ENCODE peak calls at places on chromosomes 16 and 17, in six cellular contexts. V, H, I, S, D and W are unnamed samples.
A peak's percentile ranks its signal among the peaks of the same experiment; 100 is the strongest.

GRCh38 chr17:66215529-66215911 is 13.7 kb downstream of the APOH start:
- DNase-seq in V (no peak), H (no peak), I (no peak), S (no peak), D (no peak), W (no peak)

GRCh38 chr17:14211778-14212177 is 24.9 kb downstream of the CDRT15 start:
- DNase-seq in V (peak; percentile 48), H (no peak), I (no peak), S (no peak), D (no peak), W (peak; percentile 72)

GRCh38 chr16:84989791-84990620 is 21.3 kb downstream of the ZDHHC7 start:
- DNase-seq in V (peak; percentile 33), H (no peak), I (no peak), S (no peak), D (no peak), W (no peak)

GRCh38 chr16:58999751-59000150 is 265.6 kb upstream of the GOT2 start:
- DNase-seq in V (no peak), H (no peak), I (no peak), S (no peak), D (no peak), W (no peak)

GRCh38 chr17:9240659-9241370 is 219.5 kb downstream of the NTN1 start:
- DNase-seq in V (no peak), H (peak; percentile 75), I (peak; percentile 52), S (peak; percentile 89), D (peak; percentile 96), W (no peak)

GRCh38 chr17:62965149-62965648 is 836 bp upstream of the TANC2 start:
- DNase-seq in V (no peak), H (no peak), I (no peak), S (peak; percentile 12), D (no peak), W (no peak)

GRCh38 chr17:27845264-27846041 is 45.1 kb upstream of the NOS2 start:
- DNase-seq in V (no peak), H (no peak), I (no peak), S (no peak), D (no peak), W (no peak)

GRCh38 chr17:42889809-42890208 is 10.8 kb upstream of the G6PC1 start:
- DNase-seq in V (no peak), H (no peak), I (no peak), S (no peak), D (no peak), W (no peak)

GRCh38 chr16:31453255-31454204 is 5.8 kb upstream of the ARMC5 start:
- DNase-seq in V (peak; percentile 64), H (peak; percentile 64), I (no peak), S (peak; percentile 23), D (peak; percentile 75), W (peak; percentile 70)

GRCh38 chr17:38421871-38422819 is 6.1 kb upstream of the ARHGAP23 start:
- DNase-seq in V (no peak), H (no peak), I (no peak), S (no peak), D (no peak), W (no peak)

GRCh38 chr17:74528491-74529199 is 2.6 kb downstream of the CD300LB start:
- DNase-seq in V (peak; percentile 41), H (no peak), I (peak; percentile 67), S (no peak), D (peak; percentile 44), W (no peak)

GRCh38 chr17:57471941-57472368 is 215.6 kb downstream of the MSI2 start:
- DNase-seq in V (no peak), H (peak; percentile 22), I (no peak), S (no peak), D (no peak), W (no peak)

GRCh38 chr17:81901167-81902022 is 643 bp upstream of the NPB start:
- DNase-seq in V (no peak), H (no peak), I (no peak), S (no peak), D (peak; percentile 63), W (no peak)

GRCh38 chr17:22517716-22518115 is 825.4 kb downstream of the KCNJ18 start:
- DNase-seq in V (no peak), H (no peak), I (no peak), S (no peak), D (no peak), W (no peak)

DNA sequence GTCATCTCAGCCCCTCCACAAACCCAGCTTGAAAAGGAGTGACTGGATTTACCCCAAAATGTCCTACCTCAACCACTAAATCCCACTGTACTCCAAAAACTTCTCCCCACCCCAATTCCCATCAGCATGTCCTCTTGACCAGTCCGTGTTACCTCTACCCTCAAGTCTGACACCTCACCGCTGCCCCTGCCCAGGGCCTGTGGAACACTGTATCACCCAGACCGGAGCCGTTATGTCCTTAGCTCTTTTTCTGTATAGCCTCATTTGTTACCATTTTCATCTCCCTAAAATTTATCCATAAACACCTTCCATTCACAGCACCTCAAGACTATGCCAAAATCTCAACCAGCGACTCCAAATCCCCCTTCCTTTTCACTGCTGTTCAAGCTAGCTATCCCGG is 2.4 kb downstream of the PHF23 start:
- DNase-seq in V (no peak), H (no peak), I (no peak), S (no peak), D (no peak), W (peak; percentile 41)
- TF ChIP-seq CTCF in V (no peak), H (no peak), I (no peak), S (no peak), D (no peak), W (no peak)

GRCh38 chr17:48541036-48541573 is 3.8 kb downstream of the HOXB2 start:
- DNase-seq in V (no peak), H (no peak), I (no peak), S (no peak), D (no peak), W (no peak)

GRCh38 chr17:48541574-48542113 is 3.3 kb downstream of the HOXB2 start:
- DNase-seq in V (no peak), H (peak; percentile 78), I (no peak), S (peak; percentile 65), D (no peak), W (peak; percentile 69)

GRCh38 chr17:48540213-48540612 is 4.7 kb downstream of the HOXB2 start:
- DNase-seq in V (no peak), H (no peak), I (no peak), S (no peak), D (no peak), W (no peak)

GRCh38 chr17:48537316-48537715 is 6.5 kb upstream of the HOXB1 start:
- DNase-seq in V (no peak), H (no peak), I (no peak), S (no peak), D (no peak), W (no peak)

DNA sequence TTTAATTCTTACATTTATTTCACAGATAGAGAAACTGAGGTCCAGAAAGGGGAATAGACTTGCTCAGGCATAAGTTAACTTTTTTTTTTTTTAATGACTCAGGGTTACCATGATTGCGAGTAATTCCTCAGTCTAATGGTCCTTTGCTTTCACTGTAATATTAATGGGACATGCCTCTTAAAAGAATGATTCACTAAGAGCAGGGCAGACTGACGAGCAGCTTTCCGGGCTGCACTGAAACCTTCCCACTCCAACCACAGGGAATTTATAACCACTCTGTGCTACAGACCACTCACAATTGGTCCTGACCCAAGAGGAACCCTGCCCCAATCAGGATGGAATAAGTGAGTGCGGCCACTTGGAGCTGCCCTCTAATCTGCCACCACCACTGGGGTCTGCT is 5.7 kb downstream of the HOXB2 start:
- DNase-seq in V (no peak), H (no peak), I (no peak), S (no peak), D (no peak), W (no peak)
- H3K27me3 ChIP-seq in V (peaks cover 58% of the 10 kb centered on the region), H (no peaks in the 10 kb centered on the region), I (peaks cover 82% of the 10 kb centered on the region), S (no peaks in the 10 kb centered on the region), D (no peaks in the 10 kb centered on the region), W (peaks cover 43% of the 10 kb centered on the region)

GRCh38 chr17:44959821-44960523 is 8.1 kb downstream of the C1QL1 start:
- DNase-seq in V (no peak), H (no peak), I (no peak), S (no peak), D (no peak), W (no peak)

GRCh38 chr17:44965491-44966234 is 2.4 kb downstream of the C1QL1 start:
- DNase-seq in V (no peak), H (no peak), I (no peak), S (no peak), D (no peak), W (no peak)

GRCh38 chr17:44966348-44967025 is 1.6 kb downstream of the C1QL1 start:
- DNase-seq in V (no peak), H (no peak), I (no peak), S (no peak), D (no peak), W (no peak)

GRCh38 chr17:44960654-44961053 is 7.4 kb downstream of the C1QL1 start:
- DNase-seq in V (peak; percentile 65), H (no peak), I (peak; percentile 56), S (no peak), D (no peak), W (peak; percentile 77)

DNA sequence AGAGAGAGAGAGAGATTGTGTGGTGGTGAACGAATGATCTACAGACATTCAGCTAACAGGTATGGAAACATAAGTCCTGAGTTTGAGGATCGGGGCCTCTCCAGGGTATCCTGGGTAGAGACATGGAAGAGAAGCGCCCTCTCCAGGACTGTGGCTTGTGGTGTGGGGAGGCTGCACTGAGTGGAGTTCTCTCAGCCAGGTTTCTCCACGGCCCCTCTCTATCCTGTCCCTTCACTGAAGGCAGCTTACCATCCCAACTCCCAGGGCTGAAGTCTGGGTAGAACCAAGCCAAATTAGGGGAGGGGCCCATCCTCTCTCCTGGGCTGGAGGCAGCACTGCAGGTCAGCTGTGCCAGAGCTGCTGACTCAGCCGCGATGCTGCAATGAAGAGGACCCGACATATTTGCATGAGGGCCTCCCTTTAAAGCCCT is 6.2 kb downstream of the C1QL1 start:
- DNase-seq in V (no peak), H (no peak), I (no peak), S (no peak), D (no peak), W (no peak)
- TF ChIP-seq CTCF in V (no peak), H (no peak), I (no peak), S (no peak), D (no peak), W (no peak)

GRCh38 chr17:32269377-32269776 is 3.7 kb downstream of the RHBDL3 start:
- DNase-seq in V (peak; percentile 6), H (no peak), I (no peak), S (no peak), D (no peak), W (no peak)
- H3K27me3 ChIP-seq in V (peaks cover 67% of the 10 kb centered on the region), H (peaks cover 10% of the 10 kb centered on the region), I (peaks cover 94% of the 10 kb centered on the region), S (peaks cover 69% of the 10 kb centered on the region), D (peaks cover 77% of the 10 kb centered on the region), W (peaks cover 49% of the 10 kb centered on the region)

GRCh38 chr16:80667925-80668324 is 127.1 kb downstream of the DYNLRB2 start:
- DNase-seq in V (no peak), H (no peak), I (no peak), S (no peak), D (no peak), W (no peak)
- TF ChIP-seq CTCF in V (no peak), H (no peak), I (no peak), S (no peak), D (no peak), W (no peak)